ENCODE peak calls at places on chromosomes 11 and 22, in four cellular contexts. One of them, this sample, is unnamed.
A peak's percentile ranks its signal among the peaks of the same experiment; 100 is the strongest.

GRCh38 chr22:20918663-20919220 is 1.5 kb downstream of the CRKL start:
- DNase-seq in uterus: no peak
- DNase-seq in heart left ventricle: no peak
- DNase-seq in fibroblast of lung: no peak
- DNase-seq in this sample: no peak

GRCh38 chr11:19453893-19454292 is 213.1 kb upstream of the E2F8 start:
- DNase-seq in fibroblast of lung: peak; percentile 33
- DNase-seq in heart left ventricle: no peak
- DNase-seq in uterus: no peak
- DNase-seq in this sample: peak; percentile 56

GRCh38 chr11:27968461-27968860 is 139.5 kb downstream of the KIF18A start:
- DNase-seq in fibroblast of lung: no peak
- DNase-seq in heart left ventricle: no peak
- DNase-seq in uterus: no peak
- DNase-seq in this sample: no peak

GRCh38 chr22:50691521-50691920 is 18.9 kb downstream of the SHANK3 start:
- DNase-seq in fibroblast of lung: no peak
- DNase-seq in heart left ventricle: no peak
- DNase-seq in uterus: no peak
- DNase-seq in this sample: no peak

GRCh38 chr11:18721576-18722292 is 4.3 kb downstream of the IGSF22 start:
- DNase-seq in fibroblast of lung: peak; percentile 44
- DNase-seq in heart left ventricle: no peak
- DNase-seq in uterus: peak; percentile 37
- DNase-seq in this sample: peak; percentile 59

GRCh38 chr11:6413791-6414231 is 5.1 kb downstream of the APBB1 start:
- DNase-seq in heart left ventricle: no peak
- DNase-seq in fibroblast of lung: no peak
- DNase-seq in uterus: no peak
- DNase-seq in this sample: no peak

GRCh38 chr22:24005201-24005600 is at the start of gene GSTT4:
- DNase-seq in uterus: no peak
- DNase-seq in fibroblast of lung: no peak
- DNase-seq in heart left ventricle: peak; percentile 87
- DNase-seq in this sample: no peak

GRCh38 chr11:105297463-105297862 is 157.9 kb upstream of the CARD18 start:
- DNase-seq in uterus: no peak
- DNase-seq in heart left ventricle: no peak
- DNase-seq in fibroblast of lung: peak; percentile 76
- DNase-seq in this sample: no peak

GRCh38 chr11:33530824-33531223 is 169.8 kb downstream of the C11orf91 start:
- DNase-seq in heart left ventricle: no peak
- DNase-seq in uterus: no peak
- DNase-seq in fibroblast of lung: peak; percentile 85
- DNase-seq in this sample: no peak

GRCh38 chr22:50584106-50585096 is 1.8 kb upstream of the CHKB start:
- DNase-seq in fibroblast of lung: no peak
- DNase-seq in heart left ventricle: no peak
- DNase-seq in uterus: no peak
- DNase-seq in this sample: no peak

GRCh38 chr22:19036523-19037273 is 85.5 kb downstream of the DGCR2 start:
- DNase-seq in fibroblast of lung: no peak
- DNase-seq in heart left ventricle: peak; percentile 58
- DNase-seq in uterus: no peak
- DNase-seq in this sample: no peak

GRCh38 chr22:42500164-42500835 is 19.3 kb downstream of the RRP7A start:
- DNase-seq in uterus: peak; percentile 86
- DNase-seq in heart left ventricle: peak; percentile 94
- DNase-seq in fibroblast of lung: peak; percentile 63
- DNase-seq in this sample: peak; percentile 87

GRCh38 chr11:57358543-57358961 is 20.4 kb downstream of the P2RX3 start:
- DNase-seq in uterus: no peak
- DNase-seq in fibroblast of lung: peak; percentile 51
- DNase-seq in heart left ventricle: no peak
- DNase-seq in this sample: no peak

GRCh38 chr11:82858556-82859091 is 41.6 kb downstream of the PRCP start:
- DNase-seq in fibroblast of lung: peak; percentile 78
- DNase-seq in uterus: no peak
- DNase-seq in heart left ventricle: no peak
- DNase-seq in this sample: no peak

GRCh38 chr11:12792590-12792989 is 118.4 kb downstream of the TEAD1 start:
- DNase-seq in uterus: no peak
- DNase-seq in fibroblast of lung: peak; percentile 75
- DNase-seq in heart left ventricle: no peak
- DNase-seq in this sample: no peak

GRCh38 chr22:41681616-41682015 is 7.1 kb downstream of the SNU13 start:
- DNase-seq in fibroblast of lung: no peak
- DNase-seq in heart left ventricle: no peak
- DNase-seq in uterus: no peak
- DNase-seq in this sample: no peak

GRCh38 chr22:19478466-19479357 is at the start of gene UFD1:
- DNase-seq in uterus: peak; percentile 85
- DNase-seq in fibroblast of lung: peak; percentile 80
- DNase-seq in heart left ventricle: peak; percentile 93
- DNase-seq in this sample: peak; percentile 83

GRCh38 chr22:38732251-38732815 is 23.5 kb downstream of the SUN2 start:
- DNase-seq in heart left ventricle: no peak
- DNase-seq in fibroblast of lung: no peak
- DNase-seq in uterus: no peak
- DNase-seq in this sample: no peak

GRCh38 chr11:65790104-65790901 is 3.4 kb downstream of the OVOL1 start:
- DNase-seq in uterus: no peak
- DNase-seq in heart left ventricle: peak; percentile 30
- DNase-seq in fibroblast of lung: no peak
- DNase-seq in this sample: no peak

GRCh38 chr11:121762820-121763219 is 310.1 kb upstream of the SORL1-AS1 start:
- DNase-seq in fibroblast of lung: peak; percentile 63
- DNase-seq in heart left ventricle: no peak
- DNase-seq in uterus: peak; percentile 16
- DNase-seq in this sample: no peak

GRCh38 chr22:50300620-50301257 is 6.7 kb downstream of the PLXNB2 start:
- DNase-seq in heart left ventricle: no peak
- DNase-seq in fibroblast of lung: no peak
- DNase-seq in uterus: no peak
- DNase-seq in this sample: no peak

GRCh38 chr11:87722756-87723599 is 452.3 kb downstream of the RAB38 start:
- DNase-seq in fibroblast of lung: peak; percentile 13
- DNase-seq in uterus: no peak
- DNase-seq in heart left ventricle: no peak
- DNase-seq in this sample: peak; percentile 71

DNA sequence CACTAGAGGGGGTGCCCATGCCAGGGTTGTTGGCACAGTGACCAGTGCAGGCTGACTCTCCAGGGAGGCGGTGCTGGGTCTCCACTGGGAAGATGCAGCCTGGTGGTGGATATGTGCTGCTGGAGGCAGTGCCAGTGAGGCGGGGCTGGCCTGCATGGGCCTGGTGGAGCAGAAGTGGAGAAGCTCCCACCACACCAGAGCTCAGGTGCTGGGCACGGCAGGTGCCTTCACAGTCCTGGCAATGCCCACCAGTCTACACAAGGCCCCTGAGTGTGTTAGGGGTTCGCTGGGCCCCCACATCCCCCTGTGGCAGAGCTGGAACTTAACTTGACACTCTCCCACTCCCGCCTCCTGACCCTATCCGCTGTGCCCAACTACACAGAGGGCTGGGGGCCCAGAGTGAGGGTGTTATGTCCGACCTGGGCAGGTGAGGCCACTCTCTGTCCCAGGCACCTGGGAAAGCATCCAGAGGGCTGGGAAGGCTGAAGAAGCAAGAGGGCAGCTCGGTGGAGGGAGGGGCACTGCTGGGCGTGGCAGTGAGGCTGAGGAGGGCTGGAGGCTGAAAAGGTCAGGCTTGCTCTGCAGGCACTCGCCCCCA is 102.4 kb upstream of the B3GAT1 start:
- DNase-seq in uterus: peak; percentile 3
- DNase-seq in fibroblast of lung: no peak
- DNase-seq in heart left ventricle: no peak
- DNase-seq in this sample: peak; percentile 12
- H3K9me3 ChIP-seq in uterus: no peaks in the 10 kb centered on the region
- H3K9me3 ChIP-seq in fibroblast of lung: no peaks in the 10 kb centered on the region
- H3K9me3 ChIP-seq in heart left ventricle: no peaks in the 10 kb centered on the region
- H3K9me3 ChIP-seq in this sample: no peaks in the 10 kb centered on the region

GRCh38 chr11:124194696-124195418 is 11.7 kb downstream of the OR10D3 start:
- DNase-seq in uterus: no peak
- DNase-seq in heart left ventricle: no peak
- DNase-seq in fibroblast of lung: peak; percentile 28
- DNase-seq in this sample: peak; percentile 76
- TF ChIP-seq CTCF in uterus: peak; percentile 20
- TF ChIP-seq CTCF in heart left ventricle: peak; percentile 35
- TF ChIP-seq CTCF in fibroblast of lung: peak; percentile 70
- TF ChIP-seq CTCF in this sample: peak; percentile 40

DNA sequence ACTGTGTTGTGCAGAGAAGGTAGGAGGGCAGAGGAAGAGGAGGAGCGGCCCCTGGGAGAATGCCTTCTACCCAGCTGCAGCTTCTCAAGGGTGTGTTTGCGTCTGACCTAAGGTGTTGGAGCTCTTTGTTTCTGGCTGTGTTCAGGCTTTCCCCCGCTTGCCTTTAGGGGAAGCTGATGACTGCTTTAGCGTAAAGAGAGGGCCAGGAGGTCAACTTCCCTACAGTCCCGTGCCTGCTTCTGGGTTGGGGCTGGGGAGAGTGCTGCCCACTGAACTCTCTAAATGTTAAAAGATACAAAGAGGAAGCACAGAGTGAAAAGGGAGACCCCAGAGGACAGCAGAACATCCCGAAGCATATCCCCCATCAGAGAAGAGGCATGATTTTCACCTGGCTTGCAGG is 99.2 kb downstream of the PTPRJ start:
- DNase-seq in fibroblast of lung: no peak
- DNase-seq in uterus: no peak
- DNase-seq in heart left ventricle: no peak
- DNase-seq in this sample: no peak
- H3K4me3 ChIP-seq in fibroblast of lung: no peak overlapping the region
- H3K4me3 ChIP-seq in uterus: no peak overlapping the region
- H3K4me3 ChIP-seq in heart left ventricle: no peak overlapping the region
- H3K4me3 ChIP-seq in this sample: no peak overlapping the region

GRCh38 chr11:58807358-58807757 is 37.1 kb downstream of the GLYATL2 start:
- DNase-seq in uterus: no peak
- DNase-seq in fibroblast of lung: no peak
- DNase-seq in heart left ventricle: no peak
- DNase-seq in this sample: no peak
- H3K9me3 ChIP-seq in uterus: no peaks in the 10 kb centered on the region
- H3K9me3 ChIP-seq in fibroblast of lung: no peaks in the 10 kb centered on the region
- H3K9me3 ChIP-seq in heart left ventricle: no peaks in the 10 kb centered on the region
- H3K9me3 ChIP-seq in this sample: no peaks in the 10 kb centered on the region

GRCh38 chr11:67645521-67646457 is 4.7 kb downstream of the ACY3 start:
- DNase-seq in heart left ventricle: no peak
- DNase-seq in uterus: no peak
- DNase-seq in fibroblast of lung: no peak
- DNase-seq in this sample: no peak
- TF ChIP-seq CTCF in heart left ventricle: no peak
- TF ChIP-seq CTCF in uterus: no peak
- TF ChIP-seq CTCF in fibroblast of lung: no peak
- TF ChIP-seq CTCF in this sample: no peak

DNA sequence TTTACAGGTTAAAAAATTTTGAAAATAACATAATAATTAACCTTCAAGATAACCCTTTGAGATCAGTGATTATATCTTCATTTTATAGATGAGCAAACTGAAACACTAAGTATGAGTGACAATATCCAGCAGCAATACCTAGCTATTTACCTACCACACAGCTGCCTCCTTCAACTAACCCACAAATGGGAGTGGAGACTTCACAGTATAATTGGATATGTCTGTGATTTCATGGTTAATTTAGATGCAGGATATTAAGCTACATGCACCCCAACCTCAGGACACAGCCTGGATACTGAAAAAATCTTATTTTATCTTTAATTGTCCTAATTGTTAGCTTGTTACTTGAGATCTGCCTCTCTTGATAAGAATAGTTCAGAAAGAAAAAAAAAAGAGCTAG is 297.2 kb upstream of the ANO5 start:
- DNase-seq in heart left ventricle: no peak
- DNase-seq in fibroblast of lung: no peak
- DNase-seq in uterus: no peak
- DNase-seq in this sample: no peak
- H3K4me3 ChIP-seq in heart left ventricle: no peak overlapping the region
- H3K4me3 ChIP-seq in fibroblast of lung: no peak overlapping the region
- H3K4me3 ChIP-seq in uterus: no peak overlapping the region
- H3K4me3 ChIP-seq in this sample: no peak overlapping the region